ENCODE peak calls at places on chromosomes 12 and 14, in five cellular contexts. One of them, this sample, is unnamed. For H3K36me3, the result is how much of the 10 kb centered on the place peaks cover.

GRCh38 chr14:69535230-69535848 is 39.3 kb downstream of the CCDC177 start:
- DNase-seq in sigmoid colon: no peak
- DNase-seq in GM12878: no peak
- DNase-seq in ovary: peak
- DNase-seq in stomach: peak
- DNase-seq in this sample: no peak

GRCh38 chr12:120856980-120857379 is 47.2 kb downstream of the SPPL3 start:
- DNase-seq in GM12878: no peak
- DNase-seq in sigmoid colon: no peak
- DNase-seq in stomach: no peak
- DNase-seq in ovary: no peak
- DNase-seq in this sample: no peak

GRCh38 chr12:70885952-70886351 is 34.6 kb downstream of the PTPRR start:
- DNase-seq in stomach: no peak
- DNase-seq in GM12878: no peak
- DNase-seq in sigmoid colon: no peak
- DNase-seq in ovary: no peak
- DNase-seq in this sample: no peak

GRCh38 chr14:85813040-85813439 is 283.1 kb downstream of the FLRT2 start:
- DNase-seq in sigmoid colon: no peak
- DNase-seq in GM12878: no peak
- DNase-seq in stomach: no peak
- DNase-seq in ovary: no peak
- DNase-seq in this sample: no peak

GRCh38 chr14:77714926-77715325 is 7.0 kb downstream of the SLIRP start:
- DNase-seq in sigmoid colon: no peak
- DNase-seq in ovary: no peak
- DNase-seq in stomach: no peak
- DNase-seq in GM12878: no peak
- DNase-seq in this sample: no peak

GRCh38 chr12:96383991-96384390 is 16.2 kb downstream of the CDK17 start:
- DNase-seq in sigmoid colon: no peak
- DNase-seq in stomach: no peak
- DNase-seq in ovary: no peak
- DNase-seq in GM12878: no peak
- DNase-seq in this sample: no peak

GRCh38 chr14:105364100-105364708 is 34.1 kb upstream of the TEX22 start:
- DNase-seq in stomach: peak
- DNase-seq in sigmoid colon: no peak
- DNase-seq in GM12878: no peak
- DNase-seq in ovary: no peak
- DNase-seq in this sample: no peak

GRCh38 chr12:1594045-1594294 is 411 bp downstream of the FBXL14 start:
- DNase-seq in GM12878: no peak
- DNase-seq in sigmoid colon: peak
- DNase-seq in ovary: peak
- DNase-seq in stomach: peak
- DNase-seq in this sample: no peak

GRCh38 chr12:76010732-76011458 is 20.7 kb downstream of the PHLDA1 start:
- DNase-seq in sigmoid colon: no peak
- DNase-seq in stomach: no peak
- DNase-seq in GM12878: no peak
- DNase-seq in ovary: no peak
- DNase-seq in this sample: no peak

GRCh38 chr14:91985521-91986255 is 38.2 kb upstream of the FBLN5 start:
- DNase-seq in stomach: no peak
- DNase-seq in ovary: no peak
- DNase-seq in GM12878: no peak
- DNase-seq in sigmoid colon: no peak
- DNase-seq in this sample: no peak

GRCh38 chr12:116478243-116478773 is 80.9 kb upstream of the MAP1LC3B2 start:
- DNase-seq in stomach: no peak
- DNase-seq in GM12878: no peak
- DNase-seq in sigmoid colon: no peak
- DNase-seq in ovary: no peak
- DNase-seq in this sample: no peak

GRCh38 chr12:116483959-116484699 is 75.1 kb upstream of the MAP1LC3B2 start:
- DNase-seq in stomach: no peak
- DNase-seq in sigmoid colon: peak
- DNase-seq in ovary: peak
- DNase-seq in GM12878: no peak
- DNase-seq in this sample: no peak

GRCh38 chr12:116482859-116483258 is 76.3 kb upstream of the MAP1LC3B2 start:
- DNase-seq in GM12878: no peak
- DNase-seq in sigmoid colon: no peak
- DNase-seq in stomach: no peak
- DNase-seq in ovary: no peak
- DNase-seq in this sample: no peak

GRCh38 chr12:116481726-116482125 is 77.5 kb upstream of the MAP1LC3B2 start:
- DNase-seq in stomach: no peak
- DNase-seq in ovary: no peak
- DNase-seq in GM12878: no peak
- DNase-seq in sigmoid colon: no peak
- DNase-seq in this sample: no peak

GRCh38 chr12:116480210-116480818 is 78.9 kb upstream of the MAP1LC3B2 start:
- DNase-seq in stomach: no peak
- DNase-seq in GM12878: no peak
- DNase-seq in ovary: no peak
- DNase-seq in sigmoid colon: no peak
- DNase-seq in this sample: no peak
- TF ChIP-seq CTCF in stomach: no peak
- TF ChIP-seq CTCF in GM12878: no peak
- TF ChIP-seq CTCF in ovary: no peak
- TF ChIP-seq CTCF in sigmoid colon: no peak
- TF ChIP-seq CTCF in this sample: no peak

GRCh38 chr14:68147331-68147730 is 327.8 kb downstream of the RAD51B start:
- DNase-seq in sigmoid colon: no peak
- DNase-seq in stomach: no peak
- DNase-seq in GM12878: no peak
- DNase-seq in ovary: no peak
- DNase-seq in this sample: no peak

GRCh38 chr14:68145036-68145435 is 325.5 kb downstream of the RAD51B start:
- DNase-seq in GM12878: no peak
- DNase-seq in ovary: no peak
- DNase-seq in sigmoid colon: no peak
- DNase-seq in stomach: no peak
- DNase-seq in this sample: no peak

GRCh38 chr14:68145539-68145938 is 326.0 kb downstream of the RAD51B start:
- DNase-seq in sigmoid colon: no peak
- DNase-seq in stomach: no peak
- DNase-seq in GM12878: no peak
- DNase-seq in ovary: no peak
- DNase-seq in this sample: no peak

GRCh38 chr14:68148276-68148675 is 328.7 kb downstream of the RAD51B start:
- DNase-seq in ovary: no peak
- DNase-seq in sigmoid colon: no peak
- DNase-seq in stomach: no peak
- DNase-seq in GM12878: no peak
- DNase-seq in this sample: no peak

GRCh38 chr14:68146812-68147211 is 327.2 kb downstream of the RAD51B start:
- DNase-seq in sigmoid colon: no peak
- DNase-seq in stomach: no peak
- DNase-seq in GM12878: no peak
- DNase-seq in ovary: no peak
- DNase-seq in this sample: no peak
- TF ChIP-seq EP300 in sigmoid colon: no peak
- TF ChIP-seq EP300 in stomach: no peak
- TF ChIP-seq EP300 in GM12878: no peak
- TF ChIP-seq EP300 in ovary: no peak
- TF ChIP-seq EP300 in this sample: no peak

DNA sequence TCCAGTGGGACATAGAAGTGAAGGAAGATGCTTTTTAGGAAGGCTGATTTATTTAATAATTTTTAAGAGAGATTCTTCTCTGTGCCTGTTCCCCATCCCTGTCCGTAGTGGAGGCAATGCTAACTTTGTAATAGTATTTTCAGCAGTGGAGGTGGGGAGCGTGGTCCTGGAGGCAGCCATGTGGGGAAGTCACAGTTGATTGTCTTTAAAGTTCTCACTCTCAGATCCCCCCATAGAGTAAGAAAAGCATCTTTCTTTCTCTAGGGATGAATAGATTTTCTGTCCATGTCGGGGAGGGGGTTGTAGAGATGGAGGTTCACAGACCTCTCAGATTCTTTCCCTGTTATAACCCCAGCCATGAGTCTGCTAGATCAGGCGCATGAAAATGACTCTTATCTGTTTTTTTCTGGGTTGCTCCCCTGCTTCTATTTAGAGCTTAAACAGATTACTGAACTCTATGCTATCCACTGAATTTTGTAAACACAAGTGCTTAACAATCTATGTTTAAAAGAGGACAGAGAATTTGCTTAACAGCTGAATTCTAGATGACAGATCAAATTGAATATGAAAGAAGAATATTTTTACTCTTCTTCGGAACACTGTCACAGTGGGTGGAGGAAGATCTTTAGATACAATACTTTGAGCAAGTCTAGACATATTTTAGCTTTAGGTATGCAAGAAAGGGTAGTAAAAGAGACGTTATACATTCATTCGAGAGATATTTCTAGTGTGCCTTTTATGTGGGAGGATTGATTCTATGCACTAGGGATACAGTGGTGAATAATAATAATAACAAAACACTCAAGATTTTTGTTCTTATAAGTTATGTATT is 25.4 kb downstream of the TMEM117 start:
- DNase-seq in stomach: no peak
- DNase-seq in ovary: no peak
- DNase-seq in sigmoid colon: no peak
- DNase-seq in GM12878: no peak
- DNase-seq in this sample: no peak
- H3K36me3 ChIP-seq in stomach: under half
- H3K36me3 ChIP-seq in ovary: under half
- H3K36me3 ChIP-seq in sigmoid colon: under half
- H3K36me3 ChIP-seq in GM12878: under half
- H3K36me3 ChIP-seq in this sample: under half

DNA sequence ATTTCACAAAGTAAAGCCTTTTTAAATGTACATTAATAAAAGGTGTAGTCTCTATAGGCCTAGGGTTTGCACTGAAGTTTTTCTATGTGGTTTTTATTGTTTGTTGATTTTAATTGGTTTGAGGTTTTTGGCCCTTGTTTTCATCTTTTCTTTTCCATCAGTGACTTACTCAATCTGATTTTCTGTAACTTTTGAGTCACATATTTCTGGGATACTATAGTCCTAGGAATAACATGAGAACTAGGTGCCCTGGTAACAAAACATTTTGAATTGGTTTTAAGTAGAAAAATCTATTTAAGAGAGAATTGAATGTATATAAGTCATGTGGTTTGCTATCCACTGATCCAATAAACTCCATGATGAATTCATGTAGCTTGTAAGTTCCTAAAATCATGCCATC is 311.9 kb downstream of the CEP128 start:
- DNase-seq in GM12878: no peak
- DNase-seq in ovary: no peak
- DNase-seq in sigmoid colon: no peak
- DNase-seq in stomach: no peak
- DNase-seq in this sample: no peak
- TF ChIP-seq CTCF in GM12878: no peak
- TF ChIP-seq CTCF in ovary: no peak
- TF ChIP-seq CTCF in sigmoid colon: no peak
- TF ChIP-seq CTCF in stomach: no peak
- TF ChIP-seq CTCF in this sample: no peak

GRCh38 chr12:27868165-27868564 is 88.1 kb upstream of the MANSC4 start:
- DNase-seq in GM12878: no peak
- DNase-seq in sigmoid colon: no peak
- DNase-seq in ovary: no peak
- DNase-seq in stomach: no peak
- DNase-seq in this sample: no peak

GRCh38 chr12:27866382-27867101 is 86.5 kb upstream of the MANSC4 start:
- DNase-seq in sigmoid colon: no peak
- DNase-seq in GM12878: no peak
- DNase-seq in stomach: no peak
- DNase-seq in ovary: no peak
- DNase-seq in this sample: no peak

GRCh38 chr12:27864521-27864920 is 84.5 kb upstream of the MANSC4 start:
- DNase-seq in stomach: no peak
- DNase-seq in GM12878: no peak
- DNase-seq in ovary: no peak
- DNase-seq in sigmoid colon: no peak
- DNase-seq in this sample: no peak

GRCh38 chr12:27861428-27862167 is 81.6 kb upstream of the MANSC4 start:
- DNase-seq in GM12878: peak
- DNase-seq in ovary: peak
- DNase-seq in stomach: peak
- DNase-seq in sigmoid colon: peak
- DNase-seq in this sample: peak

DNA sequence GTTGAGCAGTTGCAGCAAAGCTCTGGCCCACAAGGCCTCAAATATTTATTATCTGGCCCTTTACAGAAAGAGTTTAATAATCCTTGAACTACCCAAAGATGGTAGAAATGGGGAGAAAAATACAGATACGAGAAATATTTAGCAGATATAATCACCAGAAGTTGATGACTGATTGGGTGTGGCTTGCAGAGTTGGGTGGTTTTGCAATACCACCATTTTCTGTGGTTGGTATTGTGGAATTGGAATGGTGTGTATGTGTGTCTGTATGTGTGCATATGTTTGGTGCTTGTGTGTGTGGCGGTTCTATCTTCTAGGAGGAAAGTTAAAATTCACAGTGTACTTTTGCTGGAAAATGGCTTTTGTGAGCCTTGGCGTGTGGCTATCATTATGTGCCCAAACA is 85.4 kb upstream of the MANSC4 start:
- DNase-seq in GM12878: no peak
- DNase-seq in stomach: no peak
- DNase-seq in ovary: no peak
- DNase-seq in sigmoid colon: no peak
- DNase-seq in this sample: no peak
- TF ChIP-seq EP300 in GM12878: no peak
- TF ChIP-seq EP300 in stomach: no peak
- TF ChIP-seq EP300 in ovary: no peak
- TF ChIP-seq EP300 in sigmoid colon: no peak
- TF ChIP-seq EP300 in this sample: no peak

DNA sequence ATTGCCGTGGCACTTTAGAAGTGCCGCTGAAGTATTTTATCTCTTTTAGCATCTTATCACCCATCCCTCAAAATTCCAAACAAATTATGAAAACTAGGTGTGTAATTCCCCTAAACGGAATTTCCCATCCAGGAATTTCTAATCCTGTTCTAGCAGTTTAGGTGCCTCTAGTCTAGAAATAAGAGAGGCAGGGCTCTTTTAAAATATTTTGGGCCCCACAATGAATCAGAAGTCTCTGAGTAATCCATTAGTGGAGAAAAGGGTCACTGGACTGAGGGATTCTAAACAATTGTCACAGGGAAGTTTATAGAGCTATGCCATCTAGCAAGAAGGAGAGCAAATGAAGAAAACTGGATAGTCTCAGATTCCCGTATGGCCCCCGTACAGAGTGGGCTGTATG is 1.0 kb downstream of the TMEM52B start:
- DNase-seq in stomach: no peak
- DNase-seq in ovary: no peak
- DNase-seq in sigmoid colon: no peak
- DNase-seq in GM12878: no peak
- DNase-seq in this sample: no peak
- H3K36me3 ChIP-seq in stomach: under half
- H3K36me3 ChIP-seq in ovary: under half
- H3K36me3 ChIP-seq in sigmoid colon: under half
- H3K36me3 ChIP-seq in GM12878: under half
- H3K36me3 ChIP-seq in this sample: under half

This sample was measured in esophagus muscularis mucosa.